ENCODE peak calls at places on chromosome 5, in six cellular contexts. M is endodermal cell; L is stimulated activated CD4-positive, alpha-beta T cell treated with anti-CD3 and anti-CD28 coated beads, Interleukin-1b, Interleukin-23, amount 100 ng/mL, for 4 hours; Q is NCI-H2171 treated with DMSO at 0.1 percent for 48 hours; B is NCI-H460; J is stomach. S is an unnamed sample.
A peak's percentile ranks its signal among the peaks of the same experiment; 100 is the strongest.

GRCh38 chr5:39947657-39948056 is 522.9 kb upstream of the DAB2 start:
- DNase-seq in Q (no peak), M (no peak), L (no peak), J (no peak), B (peak; percentile 11), S (no peak)

GRCh38 chr5:32474201-32474854 is 29.8 kb upstream of the ZFR start:
- DNase-seq in B (no peak), L (no peak), M (no peak), Q (peak; percentile 83), J (no peak), S (no peak)

GRCh38 chr5:167943353-167943752 is 348.1 kb upstream of the WWC1 start:
- DNase-seq in L (no peak), J (no peak), M (no peak), B (no peak), Q (no peak), S (no peak)

GRCh38 chr5:115501457-115501856 is 43.1 kb downstream of the FEM1C start:
- DNase-seq in B (no peak), Q (no peak), J (no peak), M (no peak), L (no peak), S (no peak)

GRCh38 chr5:125696762-125697161 is 726.4 kb upstream of the GRAMD2B start:
- DNase-seq in J (no peak), Q (no peak), M (no peak), B (no peak), L (no peak), S (no peak)

GRCh38 chr5:122901346-122901745 is 55.9 kb downstream of the SNX24 start:
- DNase-seq in M (no peak), Q (no peak), B (no peak), J (no peak), L (no peak), S (no peak)

GRCh38 chr5:130868186-130868821 is 296.8 kb downstream of the HINT1 start:
- DNase-seq in Q (no peak), B (no peak), J (no peak), M (no peak), L (no peak), S (no peak)

GRCh38 chr5:83222906-83223305 is 145.6 kb downstream of the XRCC4 start:
- DNase-seq in L (no peak), M (no peak), B (no peak), Q (no peak), J (no peak), S (no peak)

GRCh38 chr5:68459500-68460139 is 244.1 kb downstream of the PIK3R1 start:
- DNase-seq in M (no peak), B (no peak), Q (no peak), J (no peak), L (no peak), S (no peak)

GRCh38 chr5:102811962-102812361 is 56.9 kb downstream of the PAM start:
- DNase-seq in B (peak; percentile 11), Q (peak; percentile 77), M (no peak), J (no peak), L (no peak), S (no peak)

GRCh38 chr5:68330564-68330963 is 115.0 kb downstream of the PIK3R1 start:
- DNase-seq in J (no peak), L (no peak), B (no peak), Q (no peak), M (no peak), S (no peak)

GRCh38 chr5:59140133-59140532 is 557.3 kb downstream of the RAB3C start:
- DNase-seq in Q (no peak), B (no peak), M (no peak), J (no peak), L (no peak), S (no peak)

GRCh38 chr5:14452685-14453084 is 128.9 kb upstream of the OTULINL start:
- DNase-seq in M (no peak), Q (peak; percentile 53), J (no peak), L (no peak), B (no peak), S (no peak)

GRCh38 chr5:139369181-139369580 is 13.9 kb downstream of the SLC23A1 start:
- DNase-seq in J (no peak), Q (no peak), L (no peak), M (no peak), B (no peak), S (no peak)

GRCh38 chr5:89338935-89339334 is 456.0 kb upstream of the MEF2C start:
- DNase-seq in L (no peak), M (no peak), Q (no peak), J (no peak), B (no peak), S (no peak)

GRCh38 chr5:7629559-7629958 is 221.4 kb downstream of the CFAP90 start:
- DNase-seq in Q (peak; percentile 88), J (no peak), L (no peak), B (no peak), M (no peak), S (no peak)

GRCh38 chr5:81183811-81184748 is 49.0 kb upstream of the CKMT2 start:
- DNase-seq in J (no peak), L (no peak), B (no peak), Q (peak; percentile 59), M (no peak), S (no peak)

GRCh38 chr5:42745426-42745825 is 11.2 kb upstream of the CCDC152 start:
- DNase-seq in J (no peak), M (peak; percentile 89), L (no peak), B (no peak), Q (no peak), S (no peak)

GRCh38 chr5:82160948-82161347 is 117.2 kb downstream of the RPS23 start:
- DNase-seq in L (no peak), B (no peak), J (no peak), Q (no peak), M (no peak), S (no peak)

GRCh38 chr5:142726188-142726731 is 40.4 kb upstream of the FGF1 start:
- DNase-seq in J (no peak), M (no peak), Q (no peak), B (peak; percentile 30), L (no peak), S (no peak)

GRCh38 chr5:179258922-179259730 is 86.1 kb downstream of the ADAMTS2 start:
- DNase-seq in J (peak; percentile 25), M (peak; percentile 39), L (no peak), B (no peak), Q (no peak), S (peak; percentile 81)

GRCh38 chr5:159332800-159333563 is 2.7 kb upstream of the IL12B start:
- DNase-seq in J (no peak), B (no peak), L (no peak), Q (no peak), M (no peak), S (no peak)

GRCh38 chr5:38329132-38329715 is 70.9 kb downstream of the EGFLAM start:
- DNase-seq in B (no peak), J (no peak), M (peak; percentile 52), L (no peak), Q (no peak), S (no peak)

GRCh38 chr5:138258704-138259285 is 15.6 kb downstream of the GFRA3 start:
- DNase-seq in B (no peak), L (no peak), M (no peak), J (no peak), Q (no peak), S (no peak)

GRCh38 chr5:178208540-178209227 is 4.4 kb downstream of the HNRNPAB start:
- DNase-seq in M (peak; percentile 46), L (no peak), B (no peak), J (no peak), Q (no peak), S (no peak)